ENCODE peak calls at places on chromosomes 13 and 19, in six cellular contexts. One of them, this sample, is unnamed.

GRCh38 chr13:105334211-105334610 is 1201.3 kb downstream of the EFNB2 start:
- DNase-seq in psoas muscle: no peak
- DNase-seq in progenitor cell of endocrine pancreas: no peak
- DNase-seq in endothelial cell of umbilical vein: peak
- DNase-seq in lower leg skin: no peak
- DNase-seq in left ventricle myocardium inferior: no peak
- DNase-seq in this sample: no peak

GRCh38 chr19:45769821-45770191 is 754 bp upstream of the SIX5 start:
- DNase-seq in psoas muscle: peak
- DNase-seq in progenitor cell of endocrine pancreas: no peak
- DNase-seq in endothelial cell of umbilical vein: no peak
- DNase-seq in lower leg skin: peak
- DNase-seq in left ventricle myocardium inferior: no peak
- DNase-seq in this sample: peak

GRCh38 chr13:41267106-41267505 is 3.7 kb upstream of the MTRF1 start:
- DNase-seq in psoas muscle: no peak
- DNase-seq in progenitor cell of endocrine pancreas: no peak
- DNase-seq in endothelial cell of umbilical vein: no peak
- DNase-seq in lower leg skin: no peak
- DNase-seq in left ventricle myocardium inferior: no peak
- DNase-seq in this sample: no peak

GRCh38 chr13:113413898-113414282 is 39.4 kb downstream of the ADPRHL1 start:
- DNase-seq in psoas muscle: peak
- DNase-seq in progenitor cell of endocrine pancreas: no peak
- DNase-seq in endothelial cell of umbilical vein: no peak
- DNase-seq in lower leg skin: no peak
- DNase-seq in left ventricle myocardium inferior: peak
- DNase-seq in this sample: no peak

GRCh38 chr19:584240-585001 is 5.3 kb upstream of the HCN2 start:
- DNase-seq in psoas muscle: peak
- DNase-seq in progenitor cell of endocrine pancreas: peak
- DNase-seq in endothelial cell of umbilical vein: peak
- DNase-seq in lower leg skin: no peak
- DNase-seq in left ventricle myocardium inferior: peak
- DNase-seq in this sample: peak

GRCh38 chr13:110334841-110335490 is 27.9 kb downstream of the COL4A2 start:
- DNase-seq in psoas muscle: no peak
- DNase-seq in progenitor cell of endocrine pancreas: no peak
- DNase-seq in endothelial cell of umbilical vein: no peak
- DNase-seq in lower leg skin: no peak
- DNase-seq in left ventricle myocardium inferior: no peak
- DNase-seq in this sample: no peak

GRCh38 chr19:19463348-19464117 is 51.8 kb downstream of the TSSK6 start:
- DNase-seq in psoas muscle: peak
- DNase-seq in progenitor cell of endocrine pancreas: no peak
- DNase-seq in endothelial cell of umbilical vein: peak
- DNase-seq in lower leg skin: no peak
- DNase-seq in left ventricle myocardium inferior: no peak
- DNase-seq in this sample: no peak

GRCh38 chr13:96089749-96090239 is at the start of gene HS6ST3:
- DNase-seq in psoas muscle: peak
- DNase-seq in progenitor cell of endocrine pancreas: peak
- DNase-seq in endothelial cell of umbilical vein: peak
- DNase-seq in lower leg skin: no peak
- DNase-seq in left ventricle myocardium inferior: peak
- DNase-seq in this sample: no peak

GRCh38 chr19:7722231-7722651 is 9.7 kb downstream of the CLEC4G start:
- DNase-seq in psoas muscle: no peak
- DNase-seq in progenitor cell of endocrine pancreas: no peak
- DNase-seq in endothelial cell of umbilical vein: no peak
- DNase-seq in lower leg skin: no peak
- DNase-seq in left ventricle myocardium inferior: no peak
- DNase-seq in this sample: no peak

GRCh38 chr13:91491980-91492379 is 93.6 kb downstream of the GPC5 start:
- DNase-seq in psoas muscle: no peak
- DNase-seq in progenitor cell of endocrine pancreas: no peak
- DNase-seq in endothelial cell of umbilical vein: no peak
- DNase-seq in lower leg skin: no peak
- DNase-seq in left ventricle myocardium inferior: no peak
- DNase-seq in this sample: no peak

GRCh38 chr13:51311271-51311670 is 28.2 kb upstream of the SERPINE3 start:
- DNase-seq in psoas muscle: no peak
- DNase-seq in progenitor cell of endocrine pancreas: no peak
- DNase-seq in endothelial cell of umbilical vein: no peak
- DNase-seq in lower leg skin: no peak
- DNase-seq in left ventricle myocardium inferior: no peak
- DNase-seq in this sample: no peak

GRCh38 chr13:49409008-49409407 is 34.9 kb downstream of the CAB39L start:
- DNase-seq in psoas muscle: no peak
- DNase-seq in progenitor cell of endocrine pancreas: no peak
- DNase-seq in endothelial cell of umbilical vein: no peak
- DNase-seq in lower leg skin: no peak
- DNase-seq in left ventricle myocardium inferior: no peak
- DNase-seq in this sample: no peak

GRCh38 chr19:55084416-55084815 is 8.7 kb downstream of the EPS8L1 start:
- DNase-seq in psoas muscle: no peak
- DNase-seq in progenitor cell of endocrine pancreas: no peak
- DNase-seq in endothelial cell of umbilical vein: no peak
- DNase-seq in lower leg skin: no peak
- DNase-seq in left ventricle myocardium inferior: no peak
- DNase-seq in this sample: no peak

GRCh38 chr13:101451641-101452040 is 834 bp upstream of the ITGBL1 start:
- DNase-seq in psoas muscle: no peak
- DNase-seq in progenitor cell of endocrine pancreas: no peak
- DNase-seq in endothelial cell of umbilical vein: no peak
- DNase-seq in lower leg skin: no peak
- DNase-seq in left ventricle myocardium inferior: no peak
- DNase-seq in this sample: no peak

GRCh38 chr19:34154401-34154800 is 17.9 kb upstream of the LSM14A start:
- DNase-seq in psoas muscle: no peak
- DNase-seq in progenitor cell of endocrine pancreas: no peak
- DNase-seq in endothelial cell of umbilical vein: no peak
- DNase-seq in lower leg skin: no peak
- DNase-seq in left ventricle myocardium inferior: no peak
- DNase-seq in this sample: no peak

GRCh38 chr19:10433131-10433536 is 12.8 kb downstream of the PDE4A start:
- DNase-seq in psoas muscle: peak
- DNase-seq in progenitor cell of endocrine pancreas: no peak
- DNase-seq in endothelial cell of umbilical vein: no peak
- DNase-seq in lower leg skin: no peak
- DNase-seq in left ventricle myocardium inferior: no peak
- DNase-seq in this sample: no peak

GRCh38 chr13:48875071-48875470 is 100.6 kb upstream of the FNDC3A start:
- DNase-seq in psoas muscle: no peak
- DNase-seq in progenitor cell of endocrine pancreas: no peak
- DNase-seq in endothelial cell of umbilical vein: no peak
- DNase-seq in lower leg skin: no peak
- DNase-seq in left ventricle myocardium inferior: no peak
- DNase-seq in this sample: no peak

GRCh38 chr19:35124098-35125060 is 8.8 kb downstream of the FXYD3 start:
- DNase-seq in psoas muscle: peak
- DNase-seq in progenitor cell of endocrine pancreas: no peak
- DNase-seq in endothelial cell of umbilical vein: peak
- DNase-seq in lower leg skin: peak
- DNase-seq in left ventricle myocardium inferior: peak
- DNase-seq in this sample: peak

GRCh38 chr13:30256713-30257432 is 50.5 kb downstream of the KATNAL1 start:
- DNase-seq in psoas muscle: no peak
- DNase-seq in progenitor cell of endocrine pancreas: no peak
- DNase-seq in endothelial cell of umbilical vein: no peak
- DNase-seq in lower leg skin: no peak
- DNase-seq in left ventricle myocardium inferior: no peak
- DNase-seq in this sample: no peak

GRCh38 chr13:30257433-30258099 is 49.8 kb downstream of the KATNAL1 start:
- DNase-seq in psoas muscle: no peak
- DNase-seq in progenitor cell of endocrine pancreas: no peak
- DNase-seq in endothelial cell of umbilical vein: no peak
- DNase-seq in lower leg skin: no peak
- DNase-seq in left ventricle myocardium inferior: no peak
- DNase-seq in this sample: no peak

GRCh38 chr13:30253830-30254229 is 53.5 kb downstream of the KATNAL1 start:
- DNase-seq in psoas muscle: no peak
- DNase-seq in progenitor cell of endocrine pancreas: no peak
- DNase-seq in endothelial cell of umbilical vein: no peak
- DNase-seq in lower leg skin: no peak
- DNase-seq in left ventricle myocardium inferior: no peak
- DNase-seq in this sample: no peak

DNA sequence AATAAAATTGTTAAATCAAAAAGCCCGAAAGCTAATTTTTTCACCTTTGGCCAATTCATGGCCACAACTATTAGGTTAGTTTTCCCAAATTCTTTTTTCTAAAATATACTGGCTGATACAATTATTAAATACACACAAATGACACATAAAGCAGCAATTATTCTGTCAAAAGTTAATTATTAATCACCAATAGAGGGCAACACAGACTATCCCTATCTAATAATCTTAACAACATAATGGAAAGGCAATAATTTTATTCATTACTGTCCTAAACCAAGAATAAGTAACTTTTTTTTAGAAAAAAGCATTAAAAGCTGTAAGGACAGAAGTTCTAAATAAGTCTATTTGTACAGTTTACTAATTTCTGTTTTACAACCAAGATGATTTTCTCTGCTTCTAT is 51.7 kb downstream of the KATNAL1 start:
- DNase-seq in psoas muscle: no peak
- DNase-seq in progenitor cell of endocrine pancreas: no peak
- DNase-seq in endothelial cell of umbilical vein: peak
- DNase-seq in lower leg skin: no peak
- DNase-seq in left ventricle myocardium inferior: no peak
- DNase-seq in this sample: no peak
- TF ChIP-seq CTCF in psoas muscle: peak
- TF ChIP-seq CTCF in progenitor cell of endocrine pancreas: no peak
- TF ChIP-seq CTCF in endothelial cell of umbilical vein: no peak
- TF ChIP-seq CTCF in lower leg skin: no peak
- TF ChIP-seq CTCF in left ventricle myocardium inferior: peak
- TF ChIP-seq CTCF in this sample: no peak

DNA sequence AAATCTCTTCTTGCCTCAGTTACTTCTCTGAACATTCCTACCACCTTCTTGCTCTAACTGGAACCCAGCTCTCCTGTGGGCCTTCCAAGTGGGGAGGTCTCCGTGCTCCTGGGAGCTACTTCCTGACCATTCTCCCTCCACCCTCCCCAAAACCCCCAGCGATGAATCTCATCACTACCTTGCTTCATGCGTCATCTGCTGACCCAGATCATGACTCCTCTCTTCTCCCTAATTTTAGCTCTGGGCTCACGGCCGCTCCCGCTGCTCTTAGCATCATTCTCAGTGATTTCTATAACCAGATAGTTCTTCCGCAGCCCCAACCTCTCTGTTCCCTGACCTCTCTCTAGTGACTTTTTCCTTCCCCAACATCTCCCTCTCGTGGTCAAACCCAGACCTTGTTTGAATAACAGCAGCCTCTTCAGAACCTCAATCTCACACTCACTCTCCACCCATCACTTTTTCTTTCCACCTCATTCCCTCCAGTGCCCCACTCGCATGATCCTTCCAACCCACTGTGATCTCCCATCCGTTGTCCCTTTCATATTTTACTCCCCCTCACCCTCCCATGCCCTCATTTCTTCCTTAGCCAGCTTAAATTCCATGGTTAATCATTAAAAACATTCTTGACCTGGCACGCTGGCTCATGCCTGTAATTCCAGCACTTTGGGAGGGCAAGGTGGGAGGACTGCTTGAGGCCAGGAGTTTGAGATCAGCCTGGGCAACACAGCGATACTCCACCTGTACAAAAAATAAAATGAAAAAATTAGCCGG is 21.8 kb downstream of the MRPS12 start:
- DNase-seq in psoas muscle: no peak
- DNase-seq in progenitor cell of endocrine pancreas: no peak
- DNase-seq in endothelial cell of umbilical vein: no peak
- DNase-seq in lower leg skin: no peak
- DNase-seq in left ventricle myocardium inferior: no peak
- DNase-seq in this sample: no peak
- TF ChIP-seq CTCF in psoas muscle: no peak
- TF ChIP-seq CTCF in progenitor cell of endocrine pancreas: peak
- TF ChIP-seq CTCF in endothelial cell of umbilical vein: no peak
- TF ChIP-seq CTCF in lower leg skin: no peak
- TF ChIP-seq CTCF in left ventricle myocardium inferior: peak
- TF ChIP-seq CTCF in this sample: peak

GRCh38 chr19:16088351-16088984 is 12.2 kb downstream of the TPM4 start:
- DNase-seq in psoas muscle: no peak
- DNase-seq in progenitor cell of endocrine pancreas: no peak
- DNase-seq in endothelial cell of umbilical vein: no peak
- DNase-seq in lower leg skin: no peak
- DNase-seq in left ventricle myocardium inferior: no peak
- DNase-seq in this sample: no peak
- TF ChIP-seq CTCF in psoas muscle: peak
- TF ChIP-seq CTCF in progenitor cell of endocrine pancreas: peak
- TF ChIP-seq CTCF in endothelial cell of umbilical vein: no peak
- TF ChIP-seq CTCF in lower leg skin: no peak
- TF ChIP-seq CTCF in left ventricle myocardium inferior: no peak
- TF ChIP-seq CTCF in this sample: no peak

DNA sequence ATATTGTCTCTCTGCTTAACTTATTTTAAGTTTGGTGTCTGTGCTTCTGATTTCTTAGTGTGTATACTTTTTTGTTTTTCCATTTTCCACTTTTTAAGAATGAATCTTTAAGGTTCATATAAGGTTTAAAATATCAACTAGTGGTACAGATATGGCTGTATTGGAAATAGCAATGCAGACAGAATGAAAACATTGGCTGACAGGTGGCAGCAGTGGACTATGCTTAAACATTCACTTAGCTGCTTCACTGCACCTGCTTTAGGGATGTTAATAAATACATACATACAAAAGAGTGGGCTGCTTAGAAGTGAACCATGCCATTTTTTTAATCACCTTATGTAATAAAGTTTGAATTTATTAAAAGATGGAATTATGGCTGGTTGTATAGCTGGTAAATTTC is 27.3 kb downstream of the TM9SF2 start:
- DNase-seq in psoas muscle: no peak
- DNase-seq in progenitor cell of endocrine pancreas: no peak
- DNase-seq in endothelial cell of umbilical vein: peak
- DNase-seq in lower leg skin: no peak
- DNase-seq in left ventricle myocardium inferior: no peak
- DNase-seq in this sample: no peak
- TF ChIP-seq CTCF in psoas muscle: no peak
- TF ChIP-seq CTCF in progenitor cell of endocrine pancreas: peak
- TF ChIP-seq CTCF in endothelial cell of umbilical vein: no peak
- TF ChIP-seq CTCF in lower leg skin: no peak
- TF ChIP-seq CTCF in left ventricle myocardium inferior: peak
- TF ChIP-seq CTCF in this sample: no peak